ENCODE peak calls at places on chromosomes 1 and 21, in nine cellular contexts. T is esophagus muscularis mucosa, F is esophagus squamous epithelium, L is neuronal stem cell, J is prostate gland, Z is Panc1, H is fibroblast of pulmonary artery, O is tibial artery, W is A549. Y is an unnamed sample.

GRCh38 chr1:71028981-71029380 is 18.6 kb downstream of the PTGER3 start:
- DNase-seq in Z (no peak), W (no peak), H (no peak), O (no peak), L (no peak), T (no peak), F (no peak), J (no peak), Y (no peak)

GRCh38 chr1:114758251-114758832 is 558 bp upstream of the CSDE1 start:
- DNase-seq in T (no peak), J (no peak), Z (no peak), H (no peak), W (no peak), F (no peak), L (no peak), O (no peak), Y (peak; percentile 23)

GRCh38 chr1:232853994-232854532 is 48.8 kb downstream of the MAP10 start:
- DNase-seq in Z (no peak), J (no peak), L (no peak), H (peak; percentile 28), F (no peak), T (peak; percentile 24), W (no peak), O (no peak), Y (peak; percentile 75)

GRCh38 chr1:201530741-201531521 is 8.0 kb upstream of the NAV1 start:
- DNase-seq in H (peak; percentile 88), W (peak; percentile 89), F (no peak), J (peak; percentile 57), Z (no peak), O (peak; percentile 92), T (peak; percentile 97), L (peak; percentile 65), Y (peak; percentile 81)

GRCh38 chr1:14377386-14377785 is 221.1 kb upstream of the KAZN start:
- DNase-seq in W (no peak), H (no peak), L (no peak), Z (no peak), F (no peak), O (no peak), J (no peak), T (no peak), Y (no peak)

GRCh38 chr1:109989656-109990653 is 5.4 kb downstream of the AHCYL1 start:
- DNase-seq in O (no peak), L (no peak), J (no peak), Z (no peak), F (no peak), W (no peak), T (no peak), H (no peak), Y (no peak)

GRCh38 chr1:115499253-115499652 is 142.5 kb upstream of the VANGL1 start:
- DNase-seq in W (no peak), H (no peak), O (no peak), T (no peak), L (no peak), Z (no peak), F (no peak), J (no peak), Y (no peak)

GRCh38 chr1:64624446-64624766 is 120.5 kb upstream of the RAVER2 start:
- DNase-seq in W (no peak), T (no peak), H (peak; percentile 14), L (no peak), J (no peak), Z (no peak), F (no peak), O (peak; percentile 25), Y (peak; percentile 38)

GRCh38 chr21:27643326-27643725 is 676.4 kb upstream of the ADAMTS5 start:
- DNase-seq in H (peak; percentile 5), J (no peak), T (no peak), O (no peak), L (no peak), W (no peak), Z (no peak), F (no peak), Y (no peak)

GRCh38 chr1:7786785-7787184 is 2.7 kb downstream of the PER3 start:
- DNase-seq in Z (no peak), T (no peak), W (no peak), F (no peak), H (no peak), O (no peak), L (no peak), J (no peak), Y (no peak)

GRCh38 chr21:26194326-26194725 is 23.8 kb upstream of the APP start:
- DNase-seq in J (no peak), O (no peak), Z (no peak), F (no peak), W (no peak), T (no peak), H (no peak), L (no peak), Y (no peak)

GRCh38 chr1:109787845-109788605 is 24.3 kb upstream of the EPS8L3 start:
- DNase-seq in J (no peak), T (no peak), O (peak; percentile 18), F (no peak), W (no peak), L (no peak), Z (no peak), H (no peak), Y (no peak)

GRCh38 chr1:210496063-210496462 is 167.4 kb downstream of the HHAT start:
- DNase-seq in H (peak; percentile 10), L (no peak), F (no peak), W (no peak), O (no peak), T (no peak), J (no peak), Z (no peak), Y (no peak)

GRCh38 chr1:58764294-58764978 is 19.4 kb downstream of the JUN start:
- DNase-seq in L (no peak), H (peak; percentile 85), W (no peak), O (no peak), Z (no peak), T (no peak), J (no peak), F (no peak), Y (no peak)

GRCh38 chr1:152047954-152048640 is 11.3 kb upstream of the S100A11 start:
- DNase-seq in L (peak; percentile 59), W (peak; percentile 84), T (peak; percentile 98), F (peak; percentile 86), O (peak; percentile 96), H (peak; percentile 99), Z (peak; percentile 96), J (peak; percentile 79), Y (peak; percentile 99)

GRCh38 chr1:28021064-28021463 is 61.3 kb downstream of the XKR8 start:
- DNase-seq in T (no peak), H (peak; percentile 42), W (no peak), Z (no peak), O (no peak), F (no peak), J (no peak), L (no peak), Y (no peak)

DNA sequence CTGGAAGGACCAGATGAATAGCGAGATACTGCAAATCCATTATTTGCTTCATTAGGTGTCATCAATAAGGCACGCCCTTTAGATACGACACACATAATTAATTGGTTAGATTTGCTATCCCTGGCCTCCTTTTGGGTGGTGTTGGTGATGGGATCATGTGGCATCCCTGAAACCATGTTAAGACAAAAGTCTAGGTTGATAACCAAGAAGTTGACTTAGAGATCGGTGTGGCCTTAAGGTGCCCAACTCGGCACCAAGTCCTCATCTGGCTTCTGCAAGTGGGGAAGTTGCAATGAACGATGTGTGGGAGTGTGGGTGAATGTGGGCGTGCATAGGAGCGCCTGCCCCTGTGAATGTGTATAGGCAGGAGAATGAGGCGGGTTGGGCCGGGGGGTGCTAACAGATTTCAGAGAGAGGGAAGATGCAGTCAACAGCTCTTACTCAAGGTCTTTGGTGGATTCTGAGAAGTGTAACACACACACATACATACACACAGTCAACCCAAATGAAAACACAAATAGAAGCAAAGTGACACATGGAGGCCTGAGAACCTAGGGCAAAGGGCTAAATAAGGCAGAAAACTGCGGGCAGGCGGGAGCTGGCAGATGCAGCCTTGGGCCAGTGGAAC is 415.7 kb upstream of the ESRRG start:
- DNase-seq in H (no peak), Z (no peak), F (no peak), O (no peak), W (no peak), T (no peak), J (no peak), L (peak; percentile 11), Y (no peak)
- H3K4me3 ChIP-seq in H (no peak overlapping the region), Z (no peak overlapping the region), F (no peak overlapping the region), O (no peak overlapping the region), W (no peak overlapping the region), T (no peak overlapping the region), J (no peak overlapping the region), L (no peak overlapping the region), Y (peak overlapping the region; percentile 16)

DNA sequence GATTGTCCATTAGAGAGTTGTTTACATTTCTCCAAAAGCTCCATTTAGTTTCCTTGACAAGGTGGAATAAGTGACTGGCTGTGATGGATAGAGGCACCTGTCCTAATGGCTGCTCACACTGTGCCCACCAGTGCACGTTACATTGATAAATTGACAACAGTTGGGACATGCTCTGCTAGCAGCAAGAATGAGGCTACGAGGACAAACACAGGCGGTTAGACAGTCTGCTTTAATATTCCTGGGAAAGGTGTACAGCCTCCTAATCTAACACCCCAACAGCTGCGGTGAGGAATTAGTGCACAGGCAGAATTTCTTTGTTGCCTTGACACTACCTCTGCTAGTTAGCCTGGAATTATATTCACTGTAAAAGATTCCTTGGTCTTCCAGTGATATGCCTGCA is 354.9 kb downstream of the LMO4 start:
- DNase-seq in J (no peak), T (no peak), O (no peak), Z (no peak), H (no peak), W (no peak), F (no peak), L (no peak), Y (no peak)
- H3K4me3 ChIP-seq in J (no peak overlapping the region), T (peak overlapping the region; percentile 47), O (peak overlapping the region; percentile 39), Z (no peak overlapping the region), H (no peak overlapping the region), W (no peak overlapping the region), F (peak overlapping the region; percentile 45), L (no peak overlapping the region), Y (no peak overlapping the region)

GRCh38 chr1:199685369-199685768 is 342.1 kb upstream of the NR5A2 start:
- DNase-seq in L (no peak), F (no peak), T (no peak), H (peak; percentile 60), J (no peak), Z (peak; percentile 32), W (no peak), O (no peak), Y (peak; percentile 68)
- H3K4me3 ChIP-seq in L (no peak overlapping the region), F (no peak overlapping the region), T (no peak overlapping the region), H (no peak overlapping the region), J (no peak overlapping the region), Z (no peak overlapping the region), W (no peak overlapping the region), O (no peak overlapping the region), Y (no peak overlapping the region)

DNA sequence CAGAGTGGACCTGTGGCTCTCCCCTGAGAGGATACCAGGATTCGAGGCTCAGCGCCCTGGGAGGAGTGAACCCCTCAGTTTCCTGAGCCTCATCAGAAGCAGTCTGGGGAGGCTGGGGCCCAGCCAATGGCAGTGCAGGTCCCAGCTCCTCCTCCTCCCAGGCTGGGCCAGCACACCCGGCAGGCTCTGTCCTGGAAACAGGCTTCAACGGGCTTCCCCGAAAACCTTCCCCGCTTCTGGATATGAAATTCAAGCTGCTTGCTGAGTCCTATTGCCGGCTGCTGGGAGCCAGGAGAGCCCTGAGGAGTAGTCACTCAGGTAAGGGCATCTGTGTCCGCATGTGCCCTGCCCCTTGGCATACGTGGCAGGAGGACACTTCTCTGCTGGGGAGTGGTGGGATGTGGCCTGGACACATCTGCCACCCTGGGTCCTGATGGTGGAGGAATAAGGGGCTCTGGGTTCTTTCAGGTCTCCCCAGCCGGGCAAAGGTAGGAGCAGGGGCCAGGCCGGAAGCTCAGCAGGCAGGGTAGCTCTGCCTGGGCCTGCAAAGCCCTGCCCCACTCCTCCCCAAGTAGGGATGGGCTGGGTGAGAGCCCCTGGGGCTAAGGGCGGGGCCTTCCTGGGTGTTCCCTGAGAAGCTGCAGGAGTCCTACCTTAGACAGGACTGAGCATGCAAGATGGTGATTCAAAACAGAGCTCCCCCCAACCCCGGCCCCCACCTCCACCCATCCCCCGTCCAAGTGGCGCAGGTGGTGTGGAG is at the start of gene GJB5:
- DNase-seq in W (no peak), H (no peak), F (no peak), T (no peak), O (no peak), Z (no peak), J (peak; percentile 88), L (no peak), Y (no peak)
- H3K4me3 ChIP-seq in W (no peak within 1 kb of the TSS), H (no peak within 1 kb of the TSS), F (peak within 1 kb of the TSS; percentile 54), T (no peak within 1 kb of the TSS), O (no peak within 1 kb of the TSS), Z (no peak within 1 kb of the TSS), J (no peak within 1 kb of the TSS), L (no peak within 1 kb of the TSS), Y (no peak within 1 kb of the TSS)

Y was measured in cardiac muscle cell.